ENCODE peak calls at places on chromosomes 6 and 20, in ten cellular contexts. One of them, this sample, is unnamed.

GRCh38 chr6:4818272-4818938 is 42.2 kb downstream of the CDYL start:
- DNase-seq in endothelial cell of umbilical vein: no peak
- DNase-seq in spleen: no peak
- DNase-seq in breast epithelium: no peak
- DNase-seq in stomach: no peak
- DNase-seq in HL-60: no peak
- DNase-seq in transverse colon: no peak
- DNase-seq in SK-N-SH: no peak
- DNase-seq in HCT116: no peak
- DNase-seq in sigmoid colon: no peak
- DNase-seq in this sample: no peak

GRCh38 chr6:152863618-152864326 is 113.2 kb downstream of the VIP start:
- DNase-seq in endothelial cell of umbilical vein: peak
- DNase-seq in spleen: no peak
- DNase-seq in breast epithelium: no peak
- DNase-seq in stomach: peak
- DNase-seq in HL-60: peak
- DNase-seq in transverse colon: peak
- DNase-seq in SK-N-SH: peak
- DNase-seq in HCT116: peak
- DNase-seq in sigmoid colon: no peak
- DNase-seq in this sample: no peak

GRCh38 chr6:129501401-129502051 is 208.5 kb downstream of the ARHGAP18 start:
- DNase-seq in endothelial cell of umbilical vein: peak
- DNase-seq in spleen: no peak
- DNase-seq in breast epithelium: peak
- DNase-seq in stomach: peak
- DNase-seq in HL-60: no peak
- DNase-seq in transverse colon: peak
- DNase-seq in SK-N-SH: no peak
- DNase-seq in HCT116: peak
- DNase-seq in sigmoid colon: peak
- DNase-seq in this sample: no peak

GRCh38 chr6:98929498-98930060 is 18.2 kb downstream of the FBXL4 start:
- DNase-seq in endothelial cell of umbilical vein: no peak
- DNase-seq in spleen: no peak
- DNase-seq in breast epithelium: no peak
- DNase-seq in stomach: no peak
- DNase-seq in HL-60: no peak
- DNase-seq in transverse colon: no peak
- DNase-seq in SK-N-SH: no peak
- DNase-seq in HCT116: no peak
- DNase-seq in sigmoid colon: no peak
- DNase-seq in this sample: no peak

GRCh38 chr6:170164271-170164900 is 126.5 kb downstream of the DLL1 start:
- DNase-seq in endothelial cell of umbilical vein: no peak
- DNase-seq in spleen: peak
- DNase-seq in breast epithelium: no peak
- DNase-seq in stomach: no peak
- DNase-seq in HL-60: no peak
- DNase-seq in transverse colon: no peak
- DNase-seq in SK-N-SH: no peak
- DNase-seq in HCT116: no peak
- DNase-seq in sigmoid colon: no peak
- DNase-seq in this sample: no peak

GRCh38 chr6:5529733-5530132 is 268.4 kb downstream of the FARS2 start:
- DNase-seq in endothelial cell of umbilical vein: no peak
- DNase-seq in spleen: no peak
- DNase-seq in breast epithelium: no peak
- DNase-seq in stomach: no peak
- DNase-seq in HL-60: no peak
- DNase-seq in transverse colon: no peak
- DNase-seq in SK-N-SH: no peak
- DNase-seq in HCT116: no peak
- DNase-seq in sigmoid colon: no peak
- DNase-seq in this sample: no peak

GRCh38 chr6:159979136-159979874 is 10.4 kb downstream of the IGF2R start:
- DNase-seq in endothelial cell of umbilical vein: peak
- DNase-seq in spleen: peak
- DNase-seq in breast epithelium: no peak
- DNase-seq in stomach: peak
- DNase-seq in HL-60: peak
- DNase-seq in transverse colon: peak
- DNase-seq in SK-N-SH: no peak
- DNase-seq in HCT116: no peak
- DNase-seq in sigmoid colon: no peak
- DNase-seq in this sample: no peak

GRCh38 chr6:77019081-77019480 is 444.2 kb downstream of the HTR1B start:
- DNase-seq in endothelial cell of umbilical vein: no peak
- DNase-seq in spleen: no peak
- DNase-seq in breast epithelium: no peak
- DNase-seq in stomach: no peak
- DNase-seq in HL-60: no peak
- DNase-seq in transverse colon: no peak
- DNase-seq in SK-N-SH: no peak
- DNase-seq in HCT116: no peak
- DNase-seq in sigmoid colon: no peak
- DNase-seq in this sample: no peak

GRCh38 chr20:17097603-17098002 is 129.2 kb upstream of the PCSK2 start:
- DNase-seq in endothelial cell of umbilical vein: no peak
- DNase-seq in spleen: no peak
- DNase-seq in breast epithelium: no peak
- DNase-seq in stomach: no peak
- DNase-seq in HL-60: no peak
- DNase-seq in transverse colon: no peak
- DNase-seq in SK-N-SH: no peak
- DNase-seq in HCT116: no peak
- DNase-seq in sigmoid colon: no peak
- DNase-seq in this sample: no peak

GRCh38 chr20:63740070-63740500 is 509 bp downstream of the SLC2A4RG start:
- DNase-seq in endothelial cell of umbilical vein: peak
- DNase-seq in spleen: peak
- DNase-seq in breast epithelium: no peak
- DNase-seq in stomach: no peak
- DNase-seq in HL-60: peak
- DNase-seq in transverse colon: peak
- DNase-seq in SK-N-SH: peak
- DNase-seq in HCT116: no peak
- DNase-seq in sigmoid colon: peak
- DNase-seq in this sample: no peak

GRCh38 chr6:142944126-142945066 is 580 bp downstream of the HIVEP2 start:
- DNase-seq in endothelial cell of umbilical vein: peak
- DNase-seq in spleen: peak
- DNase-seq in breast epithelium: peak
- DNase-seq in stomach: peak
- DNase-seq in HL-60: peak
- DNase-seq in transverse colon: peak
- DNase-seq in SK-N-SH: peak
- DNase-seq in HCT116: peak
- DNase-seq in sigmoid colon: peak
- DNase-seq in this sample: peak

GRCh38 chr6:29755295-29755871 is 32.1 kb downstream of the HLA-F start:
- DNase-seq in endothelial cell of umbilical vein: no peak
- DNase-seq in spleen: no peak
- DNase-seq in breast epithelium: no peak
- DNase-seq in stomach: no peak
- DNase-seq in HL-60: no peak
- DNase-seq in transverse colon: no peak
- DNase-seq in SK-N-SH: no peak
- DNase-seq in HCT116: no peak
- DNase-seq in sigmoid colon: no peak
- DNase-seq in this sample: no peak
- TF ChIP-seq POLR2AphosphoS5 in endothelial cell of umbilical vein: no peak
- TF ChIP-seq POLR2AphosphoS5 in spleen: no peak
- TF ChIP-seq POLR2AphosphoS5 in breast epithelium: no peak
- TF ChIP-seq POLR2AphosphoS5 in stomach: no peak
- TF ChIP-seq POLR2AphosphoS5 in HL-60: no peak
- TF ChIP-seq POLR2AphosphoS5 in transverse colon: no peak
- TF ChIP-seq POLR2AphosphoS5 in SK-N-SH: no peak
- TF ChIP-seq POLR2AphosphoS5 in HCT116: no peak
- TF ChIP-seq POLR2AphosphoS5 in sigmoid colon: no peak
- TF ChIP-seq POLR2AphosphoS5 in this sample: no peak

DNA sequence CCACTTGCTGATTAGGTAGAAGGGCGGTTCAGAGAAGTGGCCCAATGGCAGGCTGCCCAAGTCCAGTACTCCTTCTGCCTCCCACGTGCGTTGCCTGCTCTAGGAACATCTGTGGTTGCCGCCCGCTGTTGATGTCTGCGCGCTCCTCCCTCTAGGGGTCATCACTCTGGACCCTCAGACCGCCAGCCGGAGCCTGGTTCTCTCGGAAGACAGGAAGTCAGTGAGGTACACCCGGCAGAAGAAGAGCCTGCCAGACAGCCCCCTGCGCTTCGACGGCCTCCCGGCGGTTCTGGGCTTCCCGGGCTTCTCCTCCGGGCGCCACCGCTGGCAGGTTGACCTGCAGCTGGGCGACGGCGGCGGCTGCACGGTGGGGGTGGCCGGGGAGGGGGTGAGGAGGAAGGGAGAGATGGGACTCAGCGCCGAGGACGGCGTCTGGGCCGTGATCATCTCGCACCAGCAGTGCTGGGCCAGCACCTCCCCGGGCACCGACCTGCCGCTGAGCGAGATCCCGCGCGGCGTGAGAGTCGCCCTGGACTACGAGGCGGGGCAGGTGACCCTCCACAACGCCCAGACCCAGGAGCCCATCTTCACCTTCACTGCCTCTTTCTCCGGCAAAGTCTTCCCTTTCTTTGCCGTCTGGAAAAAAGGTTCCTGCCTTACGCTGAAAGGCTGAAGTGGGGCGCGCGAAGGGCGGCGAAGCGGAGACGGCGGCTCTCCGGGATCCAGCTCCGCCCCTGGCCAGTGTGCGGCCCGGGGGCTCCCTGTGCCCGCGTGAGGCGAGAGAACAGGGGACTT is 8.5 kb downstream of the TRIM15 start:
- DNase-seq in endothelial cell of umbilical vein: no peak
- DNase-seq in spleen: no peak
- DNase-seq in breast epithelium: no peak
- DNase-seq in stomach: no peak
- DNase-seq in HL-60: no peak
- DNase-seq in transverse colon: no peak
- DNase-seq in SK-N-SH: peak
- DNase-seq in HCT116: no peak
- DNase-seq in sigmoid colon: no peak
- DNase-seq in this sample: peak
- TF ChIP-seq CTCF in endothelial cell of umbilical vein: no peak
- TF ChIP-seq CTCF in spleen: no peak
- TF ChIP-seq CTCF in breast epithelium: no peak
- TF ChIP-seq CTCF in stomach: no peak
- TF ChIP-seq CTCF in HL-60: no peak
- TF ChIP-seq CTCF in transverse colon: no peak
- TF ChIP-seq CTCF in SK-N-SH: no peak
- TF ChIP-seq CTCF in HCT116: no peak
- TF ChIP-seq CTCF in sigmoid colon: no peak
- TF ChIP-seq CTCF in this sample: no peak

DNA sequence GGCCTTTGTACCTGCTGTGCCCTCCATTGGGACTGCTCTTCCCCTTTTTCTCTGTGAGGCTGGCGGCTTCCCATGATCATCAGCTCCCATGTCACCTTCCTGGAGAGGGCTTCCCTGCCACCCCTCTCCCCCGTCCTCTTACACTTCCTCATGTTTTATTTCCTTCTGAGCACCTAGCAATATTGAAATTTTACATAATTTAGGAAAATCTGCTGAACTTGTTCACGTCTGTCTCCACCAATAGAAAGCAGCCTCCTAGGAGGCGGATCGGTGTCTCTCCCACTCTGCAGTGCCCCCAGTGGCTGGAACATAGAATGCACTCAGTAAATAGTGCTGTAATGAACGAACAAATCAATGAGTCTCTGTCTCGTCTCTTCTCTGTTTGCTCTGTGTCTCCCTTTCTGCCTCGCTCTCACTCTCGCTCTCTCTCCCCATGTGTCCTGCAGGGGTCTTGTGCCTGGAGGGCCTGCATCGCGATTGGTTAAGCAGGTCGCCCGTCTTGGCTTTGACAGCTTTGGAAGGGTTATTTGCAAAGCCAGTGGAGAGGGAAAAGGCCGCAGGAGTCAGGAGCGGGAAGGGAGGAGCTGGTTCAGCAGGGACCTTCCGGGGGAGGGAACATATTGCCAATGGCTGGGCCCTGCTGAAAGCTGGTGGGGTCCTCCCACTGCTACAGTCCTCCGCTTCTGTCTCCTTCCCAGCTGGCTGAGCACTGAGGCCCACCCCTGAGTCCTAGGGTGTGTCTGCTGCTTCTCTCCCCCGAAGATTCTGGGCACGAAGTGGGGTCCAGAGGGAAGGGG is 12.1 kb upstream of the OCSTAMP start:
- DNase-seq in endothelial cell of umbilical vein: peak
- DNase-seq in spleen: no peak
- DNase-seq in breast epithelium: peak
- DNase-seq in stomach: peak
- DNase-seq in HL-60: peak
- DNase-seq in transverse colon: peak
- DNase-seq in SK-N-SH: peak
- DNase-seq in HCT116: peak
- DNase-seq in sigmoid colon: peak
- DNase-seq in this sample: peak
- H3K4me3 ChIP-seq in endothelial cell of umbilical vein: no peak
- H3K4me3 ChIP-seq in spleen: no peak
- H3K4me3 ChIP-seq in breast epithelium: peak
- H3K4me3 ChIP-seq in stomach: peak
- H3K4me3 ChIP-seq in HL-60: peak
- H3K4me3 ChIP-seq in transverse colon: no peak
- H3K4me3 ChIP-seq in SK-N-SH: peak
- H3K4me3 ChIP-seq in HCT116: peak
- H3K4me3 ChIP-seq in sigmoid colon: peak
- H3K4me3 ChIP-seq in this sample: peak

DNA sequence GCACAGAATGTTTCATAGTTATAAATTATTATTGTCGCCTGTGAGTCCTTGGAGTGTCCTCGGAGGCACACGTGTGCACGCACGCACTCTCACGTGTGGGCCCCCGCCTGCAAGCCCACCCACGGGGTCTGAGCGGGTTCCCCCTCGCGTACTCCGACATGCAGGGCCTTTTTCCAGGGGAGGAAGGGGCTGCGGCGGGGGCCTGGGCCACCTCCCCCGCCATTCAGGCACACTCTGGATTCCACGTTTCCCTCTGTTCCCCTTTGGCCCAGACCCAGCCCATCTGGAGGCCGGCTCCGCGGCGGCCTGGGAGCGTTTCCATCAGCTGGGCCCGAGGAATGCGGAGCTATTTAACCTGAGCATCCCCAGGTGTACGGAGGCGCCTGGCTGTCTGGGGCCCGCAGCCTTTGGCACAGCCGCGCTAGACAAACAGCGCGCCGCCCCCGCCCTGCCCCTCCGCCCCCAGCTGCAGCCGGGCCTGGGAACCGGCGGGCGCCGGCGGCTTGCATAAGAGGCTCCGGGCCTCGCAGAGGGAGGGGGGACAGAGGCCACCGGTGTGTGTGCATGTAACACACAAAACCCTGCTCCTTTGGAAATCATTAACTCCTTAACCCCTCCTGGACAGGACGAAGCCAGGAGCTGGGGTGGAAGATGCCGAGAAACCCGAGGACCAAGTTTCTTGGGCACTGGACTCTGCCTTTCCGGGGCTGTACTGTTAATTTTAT is 3.3 kb downstream of the ID1 start:
- DNase-seq in endothelial cell of umbilical vein: peak
- DNase-seq in spleen: peak
- DNase-seq in breast epithelium: peak
- DNase-seq in stomach: peak
- DNase-seq in HL-60: peak
- DNase-seq in transverse colon: peak
- DNase-seq in SK-N-SH: peak
- DNase-seq in HCT116: peak
- DNase-seq in sigmoid colon: peak
- DNase-seq in this sample: no peak
- TF ChIP-seq POLR2AphosphoS5 in endothelial cell of umbilical vein: no peak
- TF ChIP-seq POLR2AphosphoS5 in spleen: peak
- TF ChIP-seq POLR2AphosphoS5 in breast epithelium: peak
- TF ChIP-seq POLR2AphosphoS5 in stomach: peak
- TF ChIP-seq POLR2AphosphoS5 in HL-60: no peak
- TF ChIP-seq POLR2AphosphoS5 in transverse colon: no peak
- TF ChIP-seq POLR2AphosphoS5 in SK-N-SH: no peak
- TF ChIP-seq POLR2AphosphoS5 in HCT116: peak
- TF ChIP-seq POLR2AphosphoS5 in sigmoid colon: peak
- TF ChIP-seq POLR2AphosphoS5 in this sample: peak

This sample was measured in esophagus muscularis mucosa.